ENCODE peak calls at places on chromosomes 4 and X, in four cellular contexts. V is CD4-positive, CD25-positive, alpha-beta regulatory T cell; D is lower lobe of right lung; U is SJSA1. K is an unnamed sample. For H3K9me3, H3K4me1 and H3K27me3, the result is how much of the 10 kb centered on the place peaks cover.

GRCh38 chrX:9062621-9063020 is 28.7 kb upstream of the FAM9B start:
- DNase-seq in V (no peak), D (no peak), U (no peak), K (no peak)

GRCh38 chrX:115324194-115324593 is 34.7 kb downstream of the LUZP4 start:
- DNase-seq in V (no peak), D (peak), U (no peak), K (no peak)

GRCh38 chr4:25233737-25234389 is at the start of gene PI4K2B:
- DNase-seq in V (peak), D (peak), U (peak), K (peak)

GRCh38 chr4:185244763-185245162 is 35.4 kb downstream of the SNX25 start:
- DNase-seq in V (no peak), D (no peak), U (no peak), K (no peak)

GRCh38 chr4:73311428-73311827 is 52.8 kb upstream of the ANKRD17 start:
- DNase-seq in V (peak), D (no peak), U (peak), K (no peak)

GRCh38 chr4:145805490-145805889 is 125.5 kb downstream of the C4orf51 start:
- DNase-seq in V (no peak), D (no peak), U (peak), K (no peak)

GRCh38 chr4:78747328-78747946 is 28.7 kb upstream of the BMP2K start:
- DNase-seq in V (no peak), D (no peak), U (no peak), K (no peak)

GRCh38 chr4:183262776-183263100 is 57.3 kb downstream of the CLDN22 start:
- DNase-seq in V (no peak), D (no peak), U (no peak), K (no peak)

GRCh38 chrX:23333842-23334535 is 660 bp upstream of the PTCHD1 start:
- DNase-seq in V (no peak), D (no peak), U (no peak), K (no peak)

GRCh38 chrX:50579955-50580354 is 109.3 kb upstream of the DGKK start:
- DNase-seq in V (peak), D (no peak), U (peak), K (peak)

GRCh38 chr4:1862961-1863296 is 7.0 kb upstream of the LETM1 start:
- DNase-seq in V (no peak), D (no peak), U (no peak), K (no peak)

GRCh38 chr4:166257891-166258290 is 384.9 kb downstream of the TLL1 start:
- DNase-seq in V (no peak), D (no peak), U (no peak), K (no peak)

GRCh38 chr4:12545845-12546244 is 938.3 kb downstream of the RAB28 start:
- DNase-seq in V (no peak), D (no peak), U (no peak), K (no peak)

GRCh38 chr4:152454398-152455011 is 81.4 kb downstream of the FBXW7 start:
- DNase-seq in V (peak), D (no peak), U (peak), K (no peak)

GRCh38 chr4:147707892-147708672 is 23.8 kb upstream of the ARHGAP10 start:
- DNase-seq in V (peak), D (no peak), U (peak), K (no peak)

GRCh38 chr4:1001561-1002130 is 8.4 kb upstream of the SLC26A1 start:
- DNase-seq in V (no peak), D (no peak), U (no peak), K (no peak)

GRCh38 chr4:106063009-106063408 is 167.7 kb downstream of the NPNT start:
- DNase-seq in V (no peak), D (no peak), U (peak), K (no peak)

GRCh38 chr4:182872886-182873285 is 44.3 kb downstream of the DCTD start:
- DNase-seq in V (no peak), D (no peak), U (no peak), K (no peak)

GRCh38 chr4:40473578-40474388 is 138.7 kb downstream of the CHRNA9 start:
- DNase-seq in V (no peak), D (no peak), U (no peak), K (no peak)

GRCh38 chrX:102516314-102516936 is at the start of gene TMSB15A:
- DNase-seq in V (peak), D (peak), U (peak), K (peak)

GRCh38 chr4:102819588-102820365 is 7.6 kb downstream of the UBE2D3 start:
- DNase-seq in V (peak), D (no peak), U (no peak), K (no peak)

GRCh38 chr4:84503495-84504437 is 4.7 kb upstream of the NKX6-1 start:
- DNase-seq in V (peak), D (no peak), U (peak), K (no peak)

GRCh38 chrX:18643243-18643642 is 28.7 kb downstream of the RS1 start:
- DNase-seq in V (no peak), D (peak), U (no peak), K (no peak)

GRCh38 chrX:154372612-154373022 is 1.8 kb downstream of the FLNA start:
- DNase-seq in V (peak), D (no peak), U (peak), K (no peak)

GRCh38 chr4:128812360-128812958 is 3.0 kb downstream of the JADE1 start:
- DNase-seq in V (peak), D (peak), U (peak), K (peak)

GRCh38 chr4:53889335-53890084 is 174.9 kb downstream of the CHIC2 start:
- DNase-seq in V (no peak), D (no peak), U (no peak), K (no peak)

DNA sequence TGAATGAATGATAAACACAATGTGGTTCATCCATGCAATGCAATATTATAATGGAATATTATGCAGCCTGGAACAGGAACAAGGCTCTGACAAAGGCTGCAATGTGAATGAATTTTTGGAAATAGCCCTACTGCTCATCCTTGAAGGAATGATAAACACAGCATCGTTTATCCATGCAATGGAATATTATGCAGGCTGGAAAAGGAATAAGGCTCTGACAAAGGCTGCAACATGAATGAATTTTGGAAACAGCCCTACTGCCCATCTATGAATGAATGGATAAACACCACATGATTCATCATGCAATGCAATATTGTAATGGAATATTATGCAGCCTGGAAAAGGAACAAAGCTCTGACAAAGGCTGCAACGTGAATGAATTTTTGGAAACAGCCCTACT is 159.4 kb downstream of the CRLF2 start:
- DNase-seq in V (no peak), D (no peak), U (no peak), K (no peak)
- H3K9me3 ChIP-seq in V (under half), D (under half), U (under half), K (under half)

DNA sequence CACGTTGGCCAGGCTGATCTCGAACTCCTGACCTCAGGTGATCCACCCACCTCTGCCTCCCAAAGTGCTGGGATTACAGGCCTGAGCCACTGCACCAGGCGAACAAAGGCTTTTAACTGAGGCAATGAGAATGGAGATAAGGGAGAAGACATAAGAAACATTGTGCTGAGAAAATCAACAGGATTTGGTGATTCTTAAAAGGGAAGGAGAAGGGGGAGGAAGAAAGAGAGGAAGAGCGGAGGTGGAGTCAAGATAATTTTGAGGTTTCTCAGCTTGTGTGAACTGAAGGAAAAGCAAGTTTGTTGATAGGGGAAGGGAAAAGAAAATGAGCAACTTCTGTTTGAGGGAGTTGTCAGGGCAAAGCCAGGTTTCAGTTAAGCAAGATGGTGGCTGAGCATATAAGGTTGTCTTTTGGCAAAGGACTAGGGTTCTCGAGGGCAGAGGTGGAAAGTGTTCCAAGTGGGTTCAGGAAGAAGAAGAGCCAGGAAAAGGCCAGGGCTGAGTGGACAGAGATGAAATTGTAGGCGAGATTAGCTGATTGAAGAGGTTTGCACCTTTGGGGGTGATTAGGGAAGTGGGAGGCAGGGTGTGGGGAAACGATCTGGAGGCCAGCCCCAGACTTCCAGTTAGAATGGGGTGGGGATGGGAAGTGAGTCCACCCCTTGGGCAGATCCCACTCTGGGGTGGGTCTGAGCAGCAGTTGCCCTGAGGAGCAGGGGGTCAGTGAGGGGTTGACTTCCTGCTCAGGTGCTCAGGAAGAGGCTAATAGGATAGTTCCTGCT is 7.8 kb downstream of the DOCK11 start:
- DNase-seq in V (peak), D (no peak), U (no peak), K (no peak)
- H3K4me1 ChIP-seq in V (half or more), D (under half), U (under half), K (half or more)

GRCh38 chr4:3482707-3483106 is 19.6 kb downstream of the DOK7 start:
- DNase-seq in V (no peak), D (no peak), U (no peak), K (no peak)

GRCh38 chr4:3484057-3484973 is 21.2 kb downstream of the DOK7 start:
- DNase-seq in V (no peak), D (no peak), U (no peak), K (no peak)

GRCh38 chr4:3481783-3482397 is 18.8 kb downstream of the DOK7 start:
- DNase-seq in V (no peak), D (no peak), U (no peak), K (no peak)

GRCh38 chr4:3485011-3485881 is 22.1 kb downstream of the DOK7 start:
- DNase-seq in V (no peak), D (no peak), U (no peak), K (no peak)

GRCh38 chr4:3483471-3483921 is 20.4 kb downstream of the DOK7 start:
- DNase-seq in V (no peak), D (no peak), U (peak), K (no peak)
- H3K27me3 ChIP-seq in V (under half), D (half or more), U (under half), K (under half)

DNA sequence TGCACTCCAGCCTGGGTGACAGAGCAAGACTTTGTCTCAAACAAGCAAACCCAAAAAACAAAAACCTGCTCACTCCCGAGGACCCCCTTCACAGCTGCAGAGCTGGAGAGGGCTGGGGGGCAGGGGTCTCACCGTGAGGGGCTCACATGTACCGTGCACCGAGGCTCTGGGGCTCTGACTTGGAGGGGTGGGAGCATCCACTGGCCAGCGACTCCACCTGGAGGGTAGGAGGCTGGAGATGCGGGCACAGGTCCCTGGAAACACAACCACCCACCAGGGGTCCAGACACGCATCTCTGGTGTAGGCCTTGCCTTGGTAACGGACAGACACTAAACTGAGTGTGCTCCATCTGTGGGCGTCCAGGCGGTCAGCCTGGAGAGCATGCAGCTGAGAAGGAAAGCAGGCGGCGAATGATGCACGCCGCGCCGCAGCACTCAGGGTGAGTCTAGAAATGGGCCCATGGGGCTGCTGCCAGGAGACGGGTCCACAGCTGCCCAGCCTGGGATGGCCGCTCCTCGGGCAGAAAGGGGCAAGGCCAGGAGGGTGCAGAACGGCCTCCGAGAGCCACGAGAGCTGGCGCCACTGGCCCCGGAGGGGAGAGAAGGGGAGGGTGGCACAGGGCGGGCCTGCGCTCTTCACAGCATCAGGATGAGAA is 26.1 kb downstream of the PPP2R3B start:
- DNase-seq in V (no peak), D (no peak), U (no peak), K (no peak)
- H3K9me3 ChIP-seq in V (under half), D (under half), U (under half), K (under half)

DNA sequence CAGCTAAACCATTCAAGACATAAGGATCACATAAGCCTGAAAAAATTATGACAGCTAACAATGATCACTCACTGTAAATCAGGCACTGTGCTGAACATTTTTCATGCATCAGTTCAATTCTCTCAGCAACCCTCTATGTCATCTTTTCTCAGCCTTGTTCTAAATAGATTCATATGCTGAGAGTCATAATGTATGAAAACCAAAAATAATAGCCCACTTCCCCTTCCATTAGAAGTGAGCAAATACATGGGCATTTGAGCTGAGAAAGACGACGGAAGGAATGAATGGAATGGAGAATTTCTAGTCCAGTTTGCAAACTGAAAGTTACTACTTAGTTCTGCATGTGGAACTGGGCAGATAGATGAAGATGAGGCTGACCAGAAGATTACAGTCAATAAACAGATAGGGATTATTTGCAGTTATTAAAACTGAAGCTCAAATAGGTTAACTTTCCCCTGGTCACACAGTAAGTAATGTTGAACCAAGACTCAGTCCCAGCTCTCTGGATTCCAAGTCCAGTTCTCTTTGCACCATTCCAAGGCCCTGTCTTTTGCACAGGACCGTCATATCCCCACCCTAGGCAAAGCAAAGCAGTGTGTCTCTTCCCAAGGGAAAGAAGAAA is 1.6 kb upstream of the SH3RF1 start:
- DNase-seq in V (no peak), D (no peak), U (peak), K (no peak)
- H3K4me1 ChIP-seq in V (under half), D (under half), U (under half), K (under half)

DNA sequence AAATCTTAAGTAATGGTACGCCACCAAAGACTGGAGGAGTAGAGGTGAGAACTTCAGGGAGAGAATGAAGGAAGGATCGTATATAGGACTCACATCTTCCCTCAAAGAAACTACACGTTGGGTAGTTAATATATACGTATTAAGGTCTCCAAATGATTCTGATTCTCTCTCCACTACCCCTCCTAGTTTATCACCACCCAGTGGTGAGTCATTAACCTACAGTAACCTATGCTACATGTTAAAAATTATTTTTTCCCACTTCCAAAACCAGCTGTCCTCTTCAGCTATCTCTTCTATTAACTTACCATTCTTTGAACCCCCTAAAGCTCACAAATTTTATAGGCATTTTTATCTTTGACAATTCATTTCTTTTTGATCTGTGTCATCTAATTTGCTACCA is 69.7 kb downstream of the RPS6KA6 start:
- DNase-seq in V (no peak), D (no peak), U (no peak), K (no peak)
- H3K27me3 ChIP-seq in V (under half), D (under half), U (under half), K (under half)